ENCODE peak calls at places on chromosomes 16 and 17, in four cellular contexts. J is CD4-positive, CD25-positive, alpha-beta regulatory T cell; Z is lower lobe of right lung; R is cardiac muscle cell. L is an unnamed sample.

GRCh38 chr17:67456103-67456502 is 79.0 kb downstream of the PITPNC1 start:
- DNase-seq in Z (no peak), R (no peak), J (no peak), L (no peak)

GRCh38 chr17:60305141-60305540 is 86.8 kb downstream of the USP32 start:
- DNase-seq in J (no peak), Z (no peak), R (no peak), L (no peak)

GRCh38 chr16:86569843-86570447 is 3.3 kb downstream of the FOXC2 start:
- DNase-seq in J (no peak), Z (no peak), R (no peak), L (no peak)

GRCh38 chr16:81645303-81645702 is 133.8 kb upstream of the PLCG2 start:
- DNase-seq in J (no peak), R (peak; percentile 97), Z (peak; percentile 63), L (no peak)

GRCh38 chr17:7844292-7845154 is 10.3 kb upstream of the TMEM88 start:
- DNase-seq in J (peak; percentile 79), Z (peak; percentile 92), R (peak; percentile 95), L (peak; percentile 94)

GRCh38 chr16:66199189-66199588 is 167.3 kb upstream of the CDH5 start:
- DNase-seq in R (no peak), J (no peak), Z (no peak), L (no peak)

GRCh38 chr16:30985401-30986128 is 558 bp downstream of the HSD3B7 start:
- DNase-seq in Z (peak; percentile 75), J (no peak), R (peak; percentile 43), L (no peak)

GRCh38 chr17:9976283-9977009 is 71.4 kb upstream of the RCVRN start:
- DNase-seq in J (no peak), R (no peak), Z (no peak), L (no peak)

GRCh38 chr17:57918017-57918895 is 37.0 kb downstream of the CUEDC1 start:
- DNase-seq in R (no peak), J (no peak), Z (no peak), L (no peak)

GRCh38 chr16:89113152-89113547 is 19.5 kb downstream of the ACSF3 start:
- DNase-seq in R (no peak), J (no peak), Z (no peak), L (no peak)

GRCh38 chr16:89723279-89724250 is 2.2 kb downstream of the ZNF276 start:
- DNase-seq in R (no peak), Z (no peak), J (peak; percentile 60), L (no peak)

GRCh38 chr16:69424935-69425784 is 741 bp downstream of the CYB5B start:
- DNase-seq in R (no peak), Z (no peak), J (no peak), L (no peak)

GRCh38 chr17:7848665-7849184 is 6.1 kb upstream of the TMEM88 start:
- DNase-seq in Z (no peak), J (no peak), R (no peak), L (no peak)

GRCh38 chr17:46045639-46046038 is 46.6 kb downstream of the STH start:
- DNase-seq in Z (no peak), J (no peak), R (no peak), L (no peak)

GRCh38 chr16:82761236-82761635 is 134.5 kb downstream of the CDH13 start:
- DNase-seq in Z (peak; percentile 48), R (peak; percentile 20), J (no peak), L (no peak)

GRCh38 chr17:427327-427726 is 74.7 kb upstream of the RPH3AL start:
- DNase-seq in R (no peak), J (no peak), Z (no peak), L (no peak)

GRCh38 chr17:58231644-58232043 is 6.7 kb upstream of the LPO start:
- DNase-seq in J (no peak), R (no peak), Z (no peak), L (no peak)

GRCh38 chr16:15041260-15042011 is 14.4 kb downstream of the NTAN1 start:
- DNase-seq in Z (peak; percentile 81), R (no peak), J (no peak), L (peak; percentile 86)

GRCh38 chr16:86396318-86396882 is 113.9 kb upstream of the FOXF1 start:
- DNase-seq in J (no peak), Z (no peak), R (no peak), L (no peak)

GRCh38 chr16:2035431-2036199 is 8.9 kb downstream of the NHERF2 start:
- DNase-seq in Z (peak; percentile 89), J (no peak), R (no peak), L (peak; percentile 72)

GRCh38 chr17:9971991-9972390 is 66.9 kb upstream of the RCVRN start:
- DNase-seq in Z (peak; percentile 66), J (no peak), R (peak; percentile 49), L (no peak)

GRCh38 chr16:84286568-84287220 is 8.0 kb upstream of the WFDC1 start:
- DNase-seq in J (no peak), Z (peak; percentile 75), R (no peak), L (no peak)

GRCh38 chr17:33594000-33594399 is 300.9 kb upstream of the ASIC2 start:
- DNase-seq in Z (no peak), R (no peak), J (no peak), L (no peak)

GRCh38 chr17:7043544-7044268 is at the start of gene SLC16A11:
- DNase-seq in R (no peak), Z (peak; percentile 81), J (no peak), L (no peak)

GRCh38 chr17:1491406-1492248 is 859 bp downstream of the MYO1C start:
- DNase-seq in Z (peak; percentile 78), J (peak; percentile 53), R (peak; percentile 82), L (peak; percentile 94)

GRCh38 chr16:50315346-50315997 is 49.1 kb downstream of the ADCY7 start:
- DNase-seq in Z (peak; percentile 32), R (no peak), J (no peak), L (no peak)

GRCh38 chr17:62720126-62720850 is 87.8 kb downstream of the MARCHF10 start:
- DNase-seq in J (no peak), R (no peak), Z (no peak), L (no peak)

GRCh38 chr17:59331929-59332889 is 754 bp downstream of the YPEL2 start:
- DNase-seq in R (peak; percentile 45), Z (peak; percentile 73), J (peak; percentile 6), L (peak; percentile 92)

GRCh38 chr17:49494937-49495841 is at the start of gene NGFR:
- DNase-seq in R (peak; percentile 70), J (peak; percentile 43), Z (no peak), L (no peak)

GRCh38 chr16:929674-930073 is 41.1 kb downstream of the LMF1 start:
- DNase-seq in R (no peak), Z (no peak), J (no peak), L (no peak)

GRCh38 chr17:16507918-16508533 is 16.0 kb upstream of the LRRC75A start:
- DNase-seq in R (no peak), J (no peak), Z (no peak), L (no peak)

GRCh38 chr16:8720080-8720966 is 45.9 kb downstream of the ABAT start:
- DNase-seq in Z (no peak), R (peak; percentile 96), J (no peak), L (no peak)

GRCh38 chr16:79882292-79882995 is 281.9 kb upstream of the MAF start:
- DNase-seq in Z (no peak), J (no peak), R (no peak), L (no peak)

GRCh38 chr16:9206156-9206555 is 114.7 kb downstream of the HAPSTR1 start:
- DNase-seq in Z (no peak), J (no peak), R (no peak), L (no peak)

GRCh38 chr17:80892900-80893603 is 98.6 kb upstream of the CHMP6 start:
- DNase-seq in J (peak; percentile 40), Z (no peak), R (no peak), L (peak; percentile 68)
- H3K27ac ChIP-seq in J (peak overlapping the region; percentile 88), Z (no peak overlapping the region), R (peak overlapping the region; percentile 34), L (no peak overlapping the region)

GRCh38 chr17:78053777-78054468 is 74.6 kb downstream of the TMC6 start:
- DNase-seq in Z (no peak), J (no peak), R (no peak), L (no peak)

GRCh38 chr17:78063489-78063888 is 65.1 kb downstream of the TMC6 start:
- DNase-seq in Z (no peak), J (no peak), R (no peak), L (no peak)

GRCh38 chr17:78058581-78058980 is 70.0 kb downstream of the TMC6 start:
- DNase-seq in J (no peak), R (no peak), Z (no peak), L (no peak)

GRCh38 chr17:78057113-78057740 is 71.3 kb downstream of the TMC6 start:
- DNase-seq in R (no peak), J (no peak), Z (no peak), L (no peak)

DNA sequence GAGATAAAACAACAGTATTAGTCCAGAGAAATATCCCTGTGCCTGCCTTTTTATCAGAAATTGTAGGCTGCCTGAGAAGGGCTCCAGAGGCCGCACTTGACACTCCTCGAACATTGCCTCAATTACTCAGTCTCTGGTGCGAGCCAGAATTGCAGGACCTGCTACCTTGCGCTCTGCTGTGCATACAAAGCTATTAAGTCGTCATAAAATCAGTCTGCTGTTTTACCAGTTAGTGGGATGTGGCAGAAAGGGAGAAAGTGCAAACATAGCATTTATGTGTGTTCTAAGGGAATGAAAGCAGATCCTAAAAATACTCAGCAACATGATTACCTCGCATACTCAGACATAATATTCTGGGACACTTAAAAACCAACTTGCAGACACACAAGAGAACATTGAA is 70.6 kb downstream of the TMC6 start:
- DNase-seq in R (no peak), J (no peak), Z (no peak), L (no peak)
- H3K27ac ChIP-seq in R (peak overlapping the region; percentile 83), J (no peak overlapping the region), Z (no peak overlapping the region), L (no peak overlapping the region)

GRCh38 chr17:82235775-82236141 is 6.9 kb downstream of the SLC16A3 start:
- DNase-seq in R (no peak), Z (no peak), J (no peak), L (peak; percentile 87)
- H3K27ac ChIP-seq in R (peak overlapping the region; percentile 63), Z (peak overlapping the region; percentile 27), J (no peak overlapping the region), L (peak overlapping the region; percentile 55)

GRCh38 chr17:73593249-73593965 is 50.8 kb downstream of the SDK2 start:
- DNase-seq in R (no peak), Z (no peak), J (no peak), L (peak; percentile 5)

GRCh38 chr17:73595931-73596330 is 48.3 kb downstream of the SDK2 start:
- DNase-seq in J (no peak), R (no peak), Z (no peak), L (no peak)

GRCh38 chr17:73594025-73594424 is 50.2 kb downstream of the SDK2 start:
- DNase-seq in J (no peak), Z (no peak), R (peak; percentile 59), L (no peak)

GRCh38 chr17:73594598-73594997 is 49.6 kb downstream of the SDK2 start:
- DNase-seq in J (no peak), Z (no peak), R (no peak), L (no peak)

GRCh38 chr17:73595068-73595865 is 49.0 kb downstream of the SDK2 start:
- DNase-seq in J (no peak), Z (peak; percentile 57), R (peak; percentile 51), L (no peak)
- H3K27ac ChIP-seq in J (no peak overlapping the region), Z (no peak overlapping the region), R (no peak overlapping the region), L (no peak overlapping the region)

GRCh38 chr16:19704321-19705130 is 13.5 kb downstream of the KNOP1 start:
- DNase-seq in J (no peak), R (no peak), Z (no peak), L (peak; percentile 61)
- H3K27ac ChIP-seq in J (no peak overlapping the region), R (no peak overlapping the region), Z (peak overlapping the region; percentile 76), L (peak overlapping the region; percentile 81)

GRCh38 chr17:5899496-5900195 is 170.5 kb upstream of the WSCD1 start:
- DNase-seq in Z (no peak), J (no peak), R (no peak), L (no peak)
- H3K27ac ChIP-seq in Z (no peak overlapping the region), J (no peak overlapping the region), R (no peak overlapping the region), L (no peak overlapping the region)

GRCh38 chr17:80986816-80987480 is 4.7 kb upstream of the CHMP6 start:
- DNase-seq in R (no peak), Z (peak; percentile 66), J (no peak), L (peak; percentile 55)
- H3K27ac ChIP-seq in R (no peak overlapping the region), Z (no peak overlapping the region), J (no peak overlapping the region), L (no peak overlapping the region)

L was measured in left lung.